ENCODE peak calls at places on chromosome 2, in six cellular contexts. One of them, this sample, is unnamed.

GRCh38 chr2:197515277-197515797 is 529 bp upstream of the MOB4 start:
- DNase-seq in body of pancreas: no peak
- DNase-seq in hepatocyte: peak; percentile 3
- DNase-seq in NT2/D1: no peak
- DNase-seq in adipocyte: peak; percentile 61
- DNase-seq in spleen: no peak
- DNase-seq in this sample: no peak

GRCh38 chr2:101036562-101036961 is 34.5 kb downstream of the RPL31 start:
- DNase-seq in spleen: no peak
- DNase-seq in body of pancreas: no peak
- DNase-seq in adipocyte: peak; percentile 75
- DNase-seq in NT2/D1: no peak
- DNase-seq in hepatocyte: no peak
- DNase-seq in this sample: peak; percentile 60

GRCh38 chr2:240468300-240469238 is 33.1 kb downstream of the GPC1 start:
- DNase-seq in adipocyte: no peak
- DNase-seq in body of pancreas: peak; percentile 1
- DNase-seq in NT2/D1: no peak
- DNase-seq in hepatocyte: peak; percentile 10
- DNase-seq in spleen: peak; percentile 69
- DNase-seq in this sample: peak; percentile 71

GRCh38 chr2:226673314-226673723 is 126.3 kb downstream of the IRS1 start:
- DNase-seq in hepatocyte: peak; percentile 52
- DNase-seq in adipocyte: peak; percentile 85
- DNase-seq in body of pancreas: peak; percentile 12
- DNase-seq in spleen: no peak
- DNase-seq in NT2/D1: no peak
- DNase-seq in this sample: no peak

GRCh38 chr2:184597996-184598312 is 375 bp upstream of the ZNF804A start:
- DNase-seq in hepatocyte: no peak
- DNase-seq in spleen: no peak
- DNase-seq in NT2/D1: no peak
- DNase-seq in adipocyte: no peak
- DNase-seq in body of pancreas: no peak
- DNase-seq in this sample: no peak

GRCh38 chr2:222480497-222480896 is 56.2 kb downstream of the SGPP2 start:
- DNase-seq in adipocyte: no peak
- DNase-seq in spleen: no peak
- DNase-seq in body of pancreas: no peak
- DNase-seq in NT2/D1: no peak
- DNase-seq in hepatocyte: no peak
- DNase-seq in this sample: no peak

GRCh38 chr2:42503291-42503690 is 9.5 kb upstream of the KCNG3 start:
- DNase-seq in NT2/D1: no peak
- DNase-seq in body of pancreas: no peak
- DNase-seq in adipocyte: no peak
- DNase-seq in spleen: no peak
- DNase-seq in hepatocyte: no peak
- DNase-seq in this sample: no peak

GRCh38 chr2:219120082-219120481 is 40.5 kb downstream of the NHEJ1 start:
- DNase-seq in hepatocyte: no peak
- DNase-seq in adipocyte: no peak
- DNase-seq in NT2/D1: no peak
- DNase-seq in spleen: no peak
- DNase-seq in body of pancreas: no peak
- DNase-seq in this sample: no peak

GRCh38 chr2:147558620-147559019 is 286.2 kb upstream of the ACVR2A start:
- DNase-seq in hepatocyte: no peak
- DNase-seq in spleen: no peak
- DNase-seq in NT2/D1: no peak
- DNase-seq in body of pancreas: no peak
- DNase-seq in adipocyte: no peak
- DNase-seq in this sample: no peak

GRCh38 chr2:219475697-219476604 is 22.7 kb upstream of the GMPPA start:
- DNase-seq in body of pancreas: peak; percentile 79
- DNase-seq in adipocyte: peak; percentile 73
- DNase-seq in spleen: no peak
- DNase-seq in hepatocyte: peak; percentile 88
- DNase-seq in NT2/D1: peak; percentile 67
- DNase-seq in this sample: peak; percentile 94

GRCh38 chr2:18719978-18720775 is 130.8 kb upstream of the NT5C1B start:
- DNase-seq in spleen: no peak
- DNase-seq in hepatocyte: peak; percentile 36
- DNase-seq in body of pancreas: no peak
- DNase-seq in NT2/D1: no peak
- DNase-seq in adipocyte: peak; percentile 76
- DNase-seq in this sample: no peak

GRCh38 chr2:8582850-8583399 is 98.9 kb upstream of the ID2 start:
- DNase-seq in NT2/D1: no peak
- DNase-seq in spleen: peak; percentile 80
- DNase-seq in hepatocyte: no peak
- DNase-seq in body of pancreas: no peak
- DNase-seq in adipocyte: no peak
- DNase-seq in this sample: no peak

GRCh38 chr2:240635998-240636547 is 10.8 kb downstream of the GPR35 start:
- DNase-seq in NT2/D1: no peak
- DNase-seq in spleen: peak; percentile 54
- DNase-seq in adipocyte: no peak
- DNase-seq in body of pancreas: no peak
- DNase-seq in hepatocyte: no peak
- DNase-seq in this sample: no peak

GRCh38 chr2:30414951-30415350 is 32.1 kb upstream of the LCLAT1 start:
- DNase-seq in spleen: no peak
- DNase-seq in body of pancreas: no peak
- DNase-seq in NT2/D1: no peak
- DNase-seq in hepatocyte: no peak
- DNase-seq in adipocyte: no peak
- DNase-seq in this sample: no peak

GRCh38 chr2:199279146-199279545 is 178.6 kb downstream of the SATB2 start:
- DNase-seq in hepatocyte: no peak
- DNase-seq in adipocyte: peak; percentile 7
- DNase-seq in body of pancreas: no peak
- DNase-seq in spleen: no peak
- DNase-seq in NT2/D1: no peak
- DNase-seq in this sample: no peak

GRCh38 chr2:23760746-23761145 is 166.2 kb downstream of the ATAD2B start:
- DNase-seq in adipocyte: peak; percentile 84
- DNase-seq in spleen: no peak
- DNase-seq in NT2/D1: no peak
- DNase-seq in body of pancreas: no peak
- DNase-seq in hepatocyte: peak; percentile 41
- DNase-seq in this sample: no peak

GRCh38 chr2:219219781-219220532 is 1.2 kb upstream of the ABCB6 start:
- DNase-seq in spleen: peak; percentile 70
- DNase-seq in adipocyte: no peak
- DNase-seq in hepatocyte: no peak
- DNase-seq in NT2/D1: no peak
- DNase-seq in body of pancreas: no peak
- DNase-seq in this sample: peak; percentile 53

DNA sequence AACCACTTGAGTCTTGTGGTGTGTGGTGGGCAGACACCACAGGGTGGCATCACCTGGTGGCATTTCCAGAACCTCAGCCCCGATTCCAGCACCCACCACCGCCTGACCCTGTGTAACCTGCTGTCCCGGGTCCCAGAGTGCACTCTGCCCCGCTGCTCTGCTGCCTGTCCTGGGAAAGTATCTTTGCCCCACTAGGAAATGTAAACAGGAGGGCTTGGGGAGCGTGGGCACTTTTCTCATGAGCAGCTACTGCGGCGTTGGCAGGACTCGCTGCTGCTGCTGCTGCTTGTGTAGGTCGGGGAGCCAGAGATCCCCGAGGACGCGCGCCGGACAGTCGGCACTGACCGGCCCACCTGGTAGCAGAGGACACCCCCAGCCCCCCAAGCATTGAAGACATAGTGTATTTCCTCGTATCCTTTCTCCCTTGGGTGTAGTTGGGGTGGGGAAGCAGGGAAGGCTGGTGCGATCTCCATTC is 13.4 kb downstream of the DTYMK start:
- DNase-seq in body of pancreas: no peak
- DNase-seq in hepatocyte: no peak
- DNase-seq in NT2/D1: no peak
- DNase-seq in adipocyte: no peak
- DNase-seq in spleen: no peak
- DNase-seq in this sample: peak; percentile 63
- H3K36me3 ChIP-seq in body of pancreas: peaks cover 19% of the 10 kb centered on the region
- H3K36me3 ChIP-seq in hepatocyte: no peaks in the 10 kb centered on the region
- H3K36me3 ChIP-seq in NT2/D1: peaks cover 94% of the 10 kb centered on the region
- H3K36me3 ChIP-seq in adipocyte: peaks cover 50% of the 10 kb centered on the region
- H3K36me3 ChIP-seq in spleen: peaks cover 93% of the 10 kb centered on the region
- H3K36me3 ChIP-seq in this sample: peaks cover 9% of the 10 kb centered on the region

GRCh38 chr2:27652790-27653189 is 10.6 kb downstream of the SUPT7L start:
- DNase-seq in spleen: no peak
- DNase-seq in NT2/D1: no peak
- DNase-seq in hepatocyte: no peak
- DNase-seq in adipocyte: no peak
- DNase-seq in body of pancreas: no peak
- DNase-seq in this sample: no peak

GRCh38 chr2:27653397-27653796 is 10.0 kb downstream of the SUPT7L start:
- DNase-seq in spleen: no peak
- DNase-seq in hepatocyte: no peak
- DNase-seq in body of pancreas: no peak
- DNase-seq in adipocyte: no peak
- DNase-seq in NT2/D1: no peak
- DNase-seq in this sample: no peak

GRCh38 chr2:27651056-27651455 is 12.4 kb downstream of the SUPT7L start:
- DNase-seq in body of pancreas: no peak
- DNase-seq in hepatocyte: no peak
- DNase-seq in adipocyte: no peak
- DNase-seq in NT2/D1: no peak
- DNase-seq in spleen: no peak
- DNase-seq in this sample: no peak

GRCh38 chr2:27655155-27655951 is 8.1 kb downstream of the SUPT7L start:
- DNase-seq in hepatocyte: no peak
- DNase-seq in NT2/D1: no peak
- DNase-seq in adipocyte: peak; percentile 41
- DNase-seq in body of pancreas: no peak
- DNase-seq in spleen: no peak
- DNase-seq in this sample: no peak

DNA sequence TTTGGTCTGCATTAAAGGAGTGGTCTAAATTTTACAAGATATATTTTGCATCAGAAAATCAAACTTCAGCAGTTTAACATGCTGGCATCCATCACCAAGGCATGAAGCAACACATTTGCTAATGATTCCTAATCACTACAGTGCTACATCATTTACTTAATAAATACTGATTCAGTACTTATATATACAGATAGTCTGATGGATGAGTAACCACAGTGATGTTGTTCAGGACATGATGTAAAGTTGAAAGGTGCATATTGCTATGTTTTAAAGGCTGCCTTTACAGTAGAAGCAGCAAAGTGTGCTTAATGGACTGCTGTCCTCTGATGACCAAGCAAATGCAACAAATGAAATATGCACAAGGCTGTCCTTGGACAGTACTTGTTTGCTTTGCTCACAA is 11.1 kb downstream of the SUPT7L start:
- DNase-seq in NT2/D1: no peak
- DNase-seq in spleen: no peak
- DNase-seq in body of pancreas: no peak
- DNase-seq in hepatocyte: no peak
- DNase-seq in adipocyte: no peak
- DNase-seq in this sample: no peak
- H3K36me3 ChIP-seq in NT2/D1: peaks cover 86% of the 10 kb centered on the region
- H3K36me3 ChIP-seq in spleen: peaks cover 100% of the 10 kb centered on the region
- H3K36me3 ChIP-seq in body of pancreas: peaks cover 15% of the 10 kb centered on the region
- H3K36me3 ChIP-seq in hepatocyte: no peaks in the 10 kb centered on the region
- H3K36me3 ChIP-seq in adipocyte: peaks cover 94% of the 10 kb centered on the region
- H3K36me3 ChIP-seq in this sample: peaks cover 7% of the 10 kb centered on the region

GRCh38 chr2:36584148-36584794 is 13.7 kb downstream of the FEZ2 start:
- DNase-seq in body of pancreas: no peak
- DNase-seq in NT2/D1: no peak
- DNase-seq in adipocyte: no peak
- DNase-seq in hepatocyte: no peak
- DNase-seq in spleen: no peak
- DNase-seq in this sample: no peak
- H3K36me3 ChIP-seq in body of pancreas: no peaks in the 10 kb centered on the region
- H3K36me3 ChIP-seq in NT2/D1: peaks cover 66% of the 10 kb centered on the region
- H3K36me3 ChIP-seq in adipocyte: peaks cover 88% of the 10 kb centered on the region
- H3K36me3 ChIP-seq in hepatocyte: peaks cover 3% of the 10 kb centered on the region
- H3K36me3 ChIP-seq in spleen: peaks cover 98% of the 10 kb centered on the region
- H3K36me3 ChIP-seq in this sample: peaks cover 3% of the 10 kb centered on the region

GRCh38 chr2:182726473-182726872 is 10.4 kb downstream of the DNAJC10 start:
- DNase-seq in NT2/D1: no peak
- DNase-seq in spleen: no peak
- DNase-seq in hepatocyte: no peak
- DNase-seq in body of pancreas: no peak
- DNase-seq in adipocyte: no peak
- DNase-seq in this sample: no peak
- H3K36me3 ChIP-seq in NT2/D1: peaks cover 87% of the 10 kb centered on the region
- H3K36me3 ChIP-seq in spleen: peaks cover 96% of the 10 kb centered on the region
- H3K36me3 ChIP-seq in hepatocyte: no peaks in the 10 kb centered on the region
- H3K36me3 ChIP-seq in body of pancreas: peaks cover 7% of the 10 kb centered on the region
- H3K36me3 ChIP-seq in adipocyte: peaks cover 73% of the 10 kb centered on the region
- H3K36me3 ChIP-seq in this sample: peaks cover 9% of the 10 kb centered on the region